ENCODE peak calls at places on chromosomes 11 and 22, in five cellular contexts. C is BE2C, I is coronary artery, F is cardiac fibroblast, K is WERI-Rb-1. S is an unnamed sample.

GRCh38 chr11:125365196-125365931 is 130.7 kb downstream of the FEZ1 start:
- DNase-seq in C (no peak), K (peak), I (no peak), F (no peak), S (no peak)

GRCh38 chr22:31872209-31872608 is 72.1 kb upstream of the YWHAH start:
- DNase-seq in K (peak), C (peak), I (no peak), F (peak), S (no peak)

GRCh38 chr11:113296447-113297205 is 17.8 kb upstream of the TTC12 start:
- DNase-seq in C (peak), K (peak), I (no peak), F (no peak), S (no peak)

GRCh38 chr11:110184466-110184865 is 91.3 kb downstream of the ZC3H12C start:
- DNase-seq in C (no peak), I (no peak), K (no peak), F (no peak), S (no peak)

GRCh38 chr11:1750840-1751520 is 585 bp upstream of the IFITM10 start:
- DNase-seq in I (no peak), K (no peak), F (no peak), C (no peak), S (no peak)

GRCh38 chr11:110339456-110339855 is 43.0 kb upstream of the RDX start:
- DNase-seq in F (no peak), C (no peak), K (no peak), I (no peak), S (no peak)

GRCh38 chr11:44305643-44306468 is 4.1 kb downstream of the ALX4 start:
- DNase-seq in I (no peak), C (no peak), K (no peak), F (no peak), S (no peak)

GRCh38 chr11:124745835-124746620 is 6.0 kb downstream of the VSIG2 start:
- DNase-seq in K (no peak), I (no peak), F (no peak), C (no peak), S (no peak)

GRCh38 chr11:324131-324530 is 3.5 kb upstream of the IFITM3 start:
- DNase-seq in C (no peak), I (peak), F (no peak), K (no peak), S (no peak)

GRCh38 chr11:83051760-83052671 is 19.7 kb downstream of the RAB30 start:
- DNase-seq in K (peak), F (peak), I (no peak), C (peak), S (no peak)

GRCh38 chr11:120331301-120331966 is 4.8 kb upstream of the ARHGEF12 start:
- DNase-seq in I (no peak), F (peak), K (no peak), C (no peak), S (no peak)

GRCh38 chr11:94747136-94748110 is 20.7 kb upstream of the AMOTL1 start:
- DNase-seq in F (no peak), I (no peak), C (no peak), K (no peak), S (no peak)

GRCh38 chr11:127639916-127640315 is 639.3 kb upstream of the KIRREL3 start:
- DNase-seq in I (no peak), F (no peak), C (no peak), K (no peak), S (no peak)

GRCh38 chr22:47139790-47140119 is 377.3 kb downstream of the TBC1D22A start:
- DNase-seq in K (no peak), C (no peak), F (no peak), I (no peak), S (no peak)

GRCh38 chr11:125117429-125117828 is 6.0 kb upstream of the TMEM218 start:
- DNase-seq in C (no peak), I (no peak), F (no peak), K (no peak), S (no peak)

GRCh38 chr11:45323598-45324249 is 37.6 kb upstream of the SYT13 start:
- DNase-seq in I (peak), F (no peak), C (no peak), K (no peak), S (no peak)

GRCh38 chr22:46009730-46010129 is 32.8 kb upstream of the WNT7B start:
- DNase-seq in K (no peak), F (no peak), I (no peak), C (no peak), S (no peak)

GRCh38 chr11:119376197-119376847 is 5.2 kb downstream of the USP2 start:
- DNase-seq in C (peak), K (no peak), F (no peak), I (no peak), S (no peak)

GRCh38 chr11:65066805-65067291 is 8.5 kb upstream of the NAALADL1 start:
- DNase-seq in C (no peak), K (peak), F (no peak), I (no peak), S (no peak)

GRCh38 chr11:80970016-80970516 is 1529.2 kb upstream of the TENM4 start:
- DNase-seq in F (peak), C (no peak), K (no peak), I (no peak), S (no peak)

GRCh38 chr11:11534981-11535380 is 86.8 kb downstream of the GALNT18 start:
- DNase-seq in C (peak), F (peak), I (no peak), K (no peak), S (no peak)

GRCh38 chr11:1481861-1482441 is 4.6 kb downstream of the MOB2 start:
- DNase-seq in F (no peak), C (peak), K (no peak), I (no peak), S (no peak)

GRCh38 chr11:35364101-35364780 is 55.1 kb downstream of the SLC1A2 start:
- DNase-seq in F (peak), C (no peak), I (peak), K (no peak), S (no peak)

GRCh38 chr22:49603016-49603415 is 224.7 kb downstream of the BRD1 start:
- DNase-seq in I (no peak), F (no peak), C (no peak), K (no peak), S (no peak)
- TF ChIP-seq CTCF in I (no peak), F (no peak), C (no peak), K (no peak), S (no peak)

GRCh38 chr11:128934926-128935325 is 7.7 kb downstream of the TP53AIP1 start:
- DNase-seq in K (no peak), C (no peak), F (no peak), I (no peak), S (no peak)

GRCh38 chr11:128937480-128937879 is 5.2 kb downstream of the TP53AIP1 start:
- DNase-seq in I (no peak), K (no peak), F (no peak), C (no peak), S (no peak)

GRCh38 chr11:128934351-128934750 is 8.3 kb downstream of the TP53AIP1 start:
- DNase-seq in I (no peak), F (no peak), K (no peak), C (no peak), S (no peak)

GRCh38 chr11:128938156-128938885 is 4.3 kb downstream of the TP53AIP1 start:
- DNase-seq in K (no peak), C (no peak), F (no peak), I (no peak), S (no peak)

DNA sequence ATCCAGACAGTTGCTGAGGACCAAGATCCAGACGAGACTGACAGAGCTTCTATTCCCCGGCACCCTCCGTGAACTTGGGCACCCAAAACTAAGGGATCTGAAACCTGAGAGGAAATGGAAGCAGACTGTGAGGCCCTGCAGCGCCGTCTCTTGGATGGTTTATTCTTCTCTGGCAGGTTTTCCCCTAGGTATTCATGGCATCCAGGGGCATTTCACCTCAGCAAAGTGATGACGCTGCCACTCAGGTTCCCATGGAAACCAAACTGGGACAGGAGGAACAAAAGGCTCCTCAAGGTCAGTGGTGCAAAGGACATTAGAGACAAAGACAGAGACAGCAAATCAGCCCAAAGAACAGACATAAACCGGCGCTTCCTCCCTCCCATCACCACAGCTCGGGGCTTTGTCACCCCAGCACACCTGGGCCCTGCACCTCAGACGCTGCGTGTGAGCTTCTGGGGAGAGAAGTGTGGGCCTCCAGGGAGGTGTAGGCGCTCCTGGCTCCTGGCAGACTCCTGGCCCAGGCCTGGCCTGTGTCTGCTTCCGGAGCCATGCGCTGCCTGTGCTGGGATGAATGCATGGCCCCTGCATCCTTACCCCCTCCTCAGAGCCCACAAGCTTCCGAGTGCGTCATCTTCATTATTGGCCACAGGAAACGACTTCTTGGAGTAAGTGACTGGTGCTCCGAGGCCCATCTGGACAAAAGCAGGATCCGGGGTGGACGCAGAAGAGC is 6.0 kb downstream of the TP53AIP1 start:
- DNase-seq in F (no peak), C (peak), K (no peak), I (no peak), S (no peak)
- TF ChIP-seq CTCF in F (no peak), C (no peak), K (no peak), I (no peak), S (no peak)

GRCh38 chr22:43827336-43827735 is 15.2 kb upstream of the EFCAB6 start:
- DNase-seq in F (no peak), I (peak), K (peak), C (no peak), S (no peak)

GRCh38 chr22:43827926-43828710 is 16.0 kb upstream of the EFCAB6 start:
- DNase-seq in F (no peak), I (peak), C (no peak), K (peak), S (peak)

GRCh38 chr22:43829448-43829821 is 17.3 kb upstream of the EFCAB6 start:
- DNase-seq in K (no peak), C (peak), F (no peak), I (no peak), S (no peak)

GRCh38 chr22:43829904-43830851 is 18.1 kb upstream of the EFCAB6 start:
- DNase-seq in I (peak), K (no peak), F (peak), C (peak), S (no peak)

GRCh38 chr22:43828711-43829447 is 16.8 kb upstream of the EFCAB6 start:
- DNase-seq in I (peak), F (peak), C (peak), K (peak), S (no peak)
- TF ChIP-seq CTCF in I (peak), F (no peak), C (peak), K (peak), S (no peak)

DNA sequence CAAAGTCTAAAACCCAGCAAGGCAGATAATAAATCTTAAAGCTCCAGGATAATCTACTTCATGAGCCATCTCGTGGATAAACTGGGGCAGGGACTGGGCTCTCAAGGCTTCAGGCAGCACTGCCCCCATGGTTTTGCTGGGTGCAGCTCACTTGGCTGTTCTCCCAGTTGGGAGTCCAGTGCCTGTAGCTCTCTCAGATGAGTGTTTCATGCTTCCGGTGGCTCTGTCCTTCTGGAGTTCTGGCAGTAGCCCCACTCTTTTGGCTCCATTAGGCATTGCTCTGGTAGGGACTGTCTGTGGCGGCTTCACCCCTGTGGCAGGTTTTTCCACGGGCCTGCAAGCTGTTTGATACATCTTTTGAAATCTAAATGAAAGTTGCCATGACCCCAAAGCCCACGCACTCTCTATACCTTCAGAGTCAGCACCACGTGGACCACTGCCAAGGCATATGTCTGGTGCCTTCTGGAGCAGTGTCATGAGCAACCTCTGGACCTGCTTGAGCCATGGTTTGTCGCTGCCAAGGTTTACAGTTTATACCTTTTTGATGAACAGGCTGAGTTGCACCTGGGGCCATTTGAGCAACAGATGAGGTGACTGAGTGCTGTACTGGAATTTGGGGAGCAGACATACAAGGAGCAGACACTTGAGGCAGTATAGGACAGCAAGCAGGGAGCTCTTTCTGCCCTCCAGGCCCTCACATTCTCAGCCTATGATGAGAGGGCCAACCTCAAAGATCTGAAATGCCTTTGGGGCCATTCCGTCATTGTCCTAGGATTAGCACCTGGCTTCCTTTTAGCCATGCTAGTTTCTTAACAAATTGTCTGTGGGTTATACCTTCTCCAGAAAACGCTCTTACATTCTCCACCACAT is 48.6 kb downstream of the MTNR1B start:
- DNase-seq in F (peak), I (no peak), C (peak), K (no peak), S (no peak)
- TF ChIP-seq CTCF in F (no peak), I (no peak), C (peak), K (no peak), S (no peak)

GRCh38 chr11:129880311-129880710 is 15.1 kb downstream of the NFRKB start:
- DNase-seq in F (no peak), I (no peak), C (no peak), K (no peak), S (no peak)

GRCh38 chr11:129885381-129885780 is 10.0 kb downstream of the NFRKB start:
- DNase-seq in I (no peak), C (no peak), F (no peak), K (no peak), S (no peak)

GRCh38 chr11:129884581-129884980 is 10.8 kb downstream of the NFRKB start:
- DNase-seq in F (no peak), C (no peak), I (no peak), K (no peak), S (no peak)

DNA sequence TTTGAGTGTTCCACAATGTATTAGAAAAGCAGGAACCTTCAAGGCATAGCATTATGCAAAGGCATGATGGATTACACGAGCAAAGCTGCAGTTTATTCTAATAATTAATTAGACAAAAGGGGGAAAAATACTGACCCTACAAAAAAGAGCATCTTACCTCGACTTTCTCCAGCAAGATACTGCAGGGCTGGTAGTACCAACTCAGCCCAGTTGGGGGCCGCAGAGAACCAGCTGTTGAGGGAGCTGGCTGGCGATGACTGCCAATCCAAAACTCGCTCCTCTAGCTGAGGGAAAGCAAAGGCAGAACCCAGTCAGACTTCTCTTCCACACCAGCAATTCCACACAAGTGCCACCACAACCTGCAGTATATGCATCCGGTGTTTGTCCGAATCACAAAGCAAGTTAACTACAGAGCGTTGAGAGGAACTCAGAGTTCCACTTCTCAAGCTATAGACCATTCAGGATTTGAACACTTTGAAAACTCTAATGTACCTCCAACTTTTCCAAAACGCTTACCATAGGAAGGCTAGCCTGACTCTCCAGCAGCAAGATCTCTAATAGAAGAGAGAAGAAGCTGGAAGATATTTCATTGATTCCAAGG is 13.7 kb downstream of the NFRKB start:
- DNase-seq in F (peak), K (peak), C (peak), I (no peak), S (no peak)
- TF ChIP-seq CTCF in F (peak), K (peak), C (peak), I (no peak), S (no peak)

S was measured in activated B cell treated with CpG ODN at 0.5 μM for 24 hours.